ENCODE peak calls at places on chromosomes 4 and X, in four cellular contexts. D, A, G and P are unnamed samples.

GRCh38 chr4:182808673-182809416 is 108.3 kb downstream of the DCTD start:
- DNase-seq in D (no peak), G (no peak), A (no peak), P (no peak)

GRCh38 chr4:122548452-122548851 is 72.4 kb downstream of the IL21 start:
- DNase-seq in A (no peak), G (no peak), D (no peak), P (no peak)

GRCh38 chr4:76377922-76378321 is 43.0 kb downstream of the CCDC158 start:
- DNase-seq in G (peak; percentile 39), A (no peak), D (peak; percentile 55), P (peak; percentile 34)

GRCh38 chr4:180675368-180675675 is 1567.9 kb upstream of the TENM3 start:
- DNase-seq in D (no peak), G (no peak), A (no peak), P (no peak)

GRCh38 chrX:49039598-49040375 is 3.4 kb downstream of the TFE3 start:
- DNase-seq in G (peak; percentile 75), D (peak; percentile 63), A (peak; percentile 69), P (no peak)

GRCh38 chrX:95974885-95975284 is 709.8 kb upstream of the DIAPH2 start:
- DNase-seq in A (no peak), G (no peak), D (no peak), P (no peak)

GRCh38 chr4:6395466-6396228 is 76.8 kb downstream of the PPP2R2C start:
- DNase-seq in D (no peak), A (no peak), G (no peak), P (no peak)

GRCh38 chrX:2423293-2423692 is 77.5 kb downstream of the DHRSX start:
- DNase-seq in D (no peak), G (no peak), A (peak; percentile 9), P (no peak)

GRCh38 chr4:154622598-154622997 is 10.1 kb upstream of the FGG start:
- DNase-seq in G (peak; percentile 49), D (peak; percentile 18), A (no peak), P (peak; percentile 15)

GRCh38 chr4:74631988-74632387 is 162.3 kb downstream of the BTC start:
- DNase-seq in G (no peak), A (no peak), D (no peak), P (no peak)

GRCh38 chr4:150264595-150265141 is 186.4 kb downstream of the DCLK2 start:
- DNase-seq in D (no peak), A (no peak), G (no peak), P (no peak)

GRCh38 chr4:3369781-3370660 is 71.7 kb upstream of the HGFAC start:
- DNase-seq in A (peak; percentile 91), G (no peak), D (no peak), P (peak; percentile 22)